ENCODE peak calls at places on chromosome 9, in six cellular contexts. N is NAMALWA; C is left lobe of liver; U is HEK293T; R is activated T-cell treated with anti-CD3 and anti-CD28 coated beads, Interleukin-2, amount 50 U/mL, for 1 hour; E is heart left ventricle. M is an unnamed sample.

GRCh38 chr9:4748612-4749011 is 7.6 kb upstream of the AK3 start:
- DNase-seq in C (no peak), R (no peak), E (no peak), N (no peak), U (no peak), M (no peak)

GRCh38 chr9:108776920-108777650 is 78.7 kb downstream of the ACTL7B start:
- DNase-seq in C (no peak), N (no peak), U (no peak), R (no peak), E (no peak), M (no peak)

GRCh38 chr9:124747065-124747464 is 24.0 kb downstream of the NR6A1 start:
- DNase-seq in C (no peak), R (no peak), E (no peak), U (no peak), N (no peak), M (no peak)

GRCh38 chr9:120436937-120437592 is 142.9 kb downstream of the CDK5RAP2 start:
- DNase-seq in E (peak; percentile 45), N (no peak), U (no peak), C (no peak), R (no peak), M (no peak)

GRCh38 chr9:110048976-110049698 is 158.8 kb downstream of the C9orf152 start:
- DNase-seq in C (no peak), U (peak; percentile 43), E (no peak), N (peak; percentile 50), R (peak; percentile 20), M (no peak)

GRCh38 chr9:32072568-32072967 is 311.9 kb upstream of the ACO1 start:
- DNase-seq in E (no peak), R (no peak), C (no peak), N (no peak), U (no peak), M (no peak)

GRCh38 chr9:89712285-89712684 is 107.5 kb downstream of the GADD45G start:
- DNase-seq in C (peak; percentile 61), N (no peak), R (no peak), E (no peak), U (no peak), M (no peak)

GRCh38 chr9:3246231-3246630 is 279.6 kb downstream of the RFX3 start:
- DNase-seq in C (no peak), E (no peak), N (no peak), R (no peak), U (no peak), M (no peak)

GRCh38 chr9:31364171-31364570 is 1020.3 kb upstream of the ACO1 start:
- DNase-seq in U (no peak), C (no peak), N (no peak), E (no peak), R (no peak), M (no peak)

GRCh38 chr9:36100532-36100931 is 36.0 kb upstream of the GLIPR2 start:
- DNase-seq in N (no peak), U (no peak), C (no peak), R (no peak), E (no peak), M (no peak)

GRCh38 chr9:124708070-124708469 is 63.0 kb downstream of the NR6A1 start:
- DNase-seq in C (no peak), E (no peak), R (no peak), N (no peak), U (no peak), M (no peak)

GRCh38 chr9:121498150-121498486 is 1.5 kb downstream of the GGTA1 start:
- DNase-seq in C (peak; percentile 54), E (no peak), U (peak; percentile 85), R (no peak), N (peak; percentile 96), M (peak; percentile 58)

GRCh38 chr9:2157277-2158105 is 142.3 kb downstream of the SMARCA2 start:
- DNase-seq in N (peak; percentile 71), C (no peak), U (peak; percentile 22), R (peak; percentile 23), E (peak; percentile 65), M (no peak)

GRCh38 chr9:8338249-8338721 is 538.7 kb upstream of the DMAC1 start:
- DNase-seq in E (no peak), C (peak; percentile 55), U (no peak), R (no peak), N (no peak), M (no peak)

GRCh38 chr9:114908104-114908621 is 22.2 kb downstream of the TNFSF8 start:
- DNase-seq in C (no peak), E (no peak), N (no peak), R (no peak), U (no peak), M (no peak)

GRCh38 chr9:131884222-131884621 is 144.3 kb upstream of the RAPGEF1 start:
- DNase-seq in C (no peak), U (no peak), N (no peak), E (no peak), R (no peak), M (no peak)

GRCh38 chr9:109012009-109012875 is 1.1 kb downstream of the CTNNAL1 start:
- DNase-seq in U (peak; percentile 34), C (no peak), E (peak; percentile 68), N (peak; percentile 44), R (peak; percentile 61), M (peak; percentile 17)

GRCh38 chr9:16413509-16414016 is 456.9 kb downstream of the BNC2 start:
- DNase-seq in N (no peak), C (no peak), E (no peak), U (no peak), R (no peak), M (no peak)

GRCh38 chr9:77961541-77961940 is 70.1 kb downstream of the GNAQ start:
- DNase-seq in N (no peak), R (no peak), C (no peak), U (no peak), E (no peak), M (no peak)

GRCh38 chr9:137757139-137757538 is 120.4 kb upstream of the CACNA1B start:
- DNase-seq in E (peak; percentile 82), N (no peak), C (peak; percentile 82), R (no peak), U (no peak), M (no peak)

GRCh38 chr9:89426389-89426961 is 71.4 kb downstream of the SEMA4D start:
- DNase-seq in C (no peak), N (peak; percentile 60), E (no peak), U (no peak), R (no peak), M (no peak)

M was measured in tibial nerve.